ENCODE peak calls at places on chromosomes 1 and 21, in six cellular contexts. E is prostate gland, O is esophagus squamous epithelium, T is hepatocyte, L is brain microvascular endothelial cell, U is right atrium auricular region. H is an unnamed sample.
A peak's percentile ranks its signal among the peaks of the same experiment; 100 is the strongest.

GRCh38 chr1:72366473-72366872 is 84.1 kb upstream of the NEGR1 start:
- DNase-seq in E (peak; percentile 17), O (no peak), T (peak; percentile 10), U (no peak), L (peak; percentile 24), H (no peak)

GRCh38 chr1:67883069-67883468 is 49.8 kb upstream of the GNG12 start:
- DNase-seq in L (peak; percentile 88), U (no peak), O (no peak), T (no peak), E (no peak), H (no peak)

GRCh38 chr1:31745898-31746668 is 18.1 kb downstream of the ADGRB2 start:
- DNase-seq in E (no peak), O (no peak), T (no peak), U (no peak), L (no peak), H (no peak)

GRCh38 chr1:152479792-152480595 is 30.6 kb upstream of the LCE5A start:
- DNase-seq in E (no peak), T (no peak), U (no peak), L (no peak), O (no peak), H (no peak)

GRCh38 chr1:229204863-229205777 is 65.8 kb upstream of the RAB4A start:
- DNase-seq in U (no peak), E (no peak), L (no peak), T (peak; percentile 60), O (no peak), H (no peak)

GRCh38 chr1:150257624-150258274 is at the start of gene CA14:
- DNase-seq in L (no peak), O (no peak), E (no peak), T (no peak), U (no peak), H (no peak)

GRCh38 chr1:166391677-166392076 is 224.9 kb upstream of the FAM78B start:
- DNase-seq in L (no peak), O (no peak), E (no peak), T (no peak), U (no peak), H (no peak)

GRCh38 chr1:26387447-26387846 is 14.9 kb upstream of the ZNF683 start:
- DNase-seq in T (no peak), L (peak; percentile 37), O (no peak), E (no peak), U (no peak), H (no peak)

GRCh38 chr1:47951026-47951425 is 46.2 kb downstream of the TRABD2B start:
- DNase-seq in E (no peak), L (no peak), T (no peak), U (no peak), O (no peak), H (no peak)

GRCh38 chr1:203082571-203083462 is 3.0 kb downstream of the MYOG start:
- DNase-seq in O (no peak), E (no peak), U (no peak), T (no peak), L (no peak), H (no peak)

GRCh38 chr1:84582802-84583587 is 8.8 kb upstream of the CTBS start:
- DNase-seq in L (no peak), U (no peak), T (peak; percentile 72), O (no peak), E (no peak), H (no peak)

GRCh38 chr1:28594661-28595411 is 2.8 kb downstream of the RAB42 start:
- DNase-seq in E (no peak), O (no peak), L (no peak), T (no peak), U (no peak), H (no peak)

GRCh38 chr1:18926315-18927081 is 24.1 kb upstream of the ALDH4A1 start:
- DNase-seq in E (no peak), T (peak; percentile 74), U (peak; percentile 90), O (peak; percentile 43), L (peak; percentile 90), H (peak; percentile 74)

GRCh38 chr21:26881504-26882228 is 36.5 kb upstream of the ADAMTS1 start:
- DNase-seq in T (no peak), E (no peak), O (no peak), U (no peak), L (no peak), H (no peak)

GRCh38 chr1:23791434-23792047 is 596 bp downstream of the LYPLA2 start:
- DNase-seq in T (peak; percentile 49), E (no peak), U (no peak), O (no peak), L (no peak), H (no peak)

GRCh38 chr1:177945943-177946650 is 23.8 kb downstream of the SEC16B start:
- DNase-seq in O (no peak), T (peak; percentile 76), L (peak; percentile 60), E (peak; percentile 28), U (no peak), H (no peak)

GRCh38 chr1:41387667-41388091 is 26.4 kb downstream of the FOXO6 start:
- DNase-seq in U (peak; percentile 81), L (peak; percentile 14), T (peak; percentile 88), E (peak; percentile 92), O (no peak), H (no peak)

GRCh38 chr1:91997607-91998195 is 32.1 kb upstream of the EPHX4 start:
- DNase-seq in O (no peak), E (peak; percentile 8), U (no peak), T (peak; percentile 58), L (peak; percentile 50), H (no peak)

GRCh38 chr1:207308451-207309190 is 12.9 kb upstream of the CD55 start:
- DNase-seq in T (no peak), L (no peak), E (no peak), O (no peak), U (no peak), H (no peak)

GRCh38 chr1:33007190-33008050 is 29.3 kb downstream of the AK2 start:
- DNase-seq in T (peak; percentile 80), O (no peak), E (peak; percentile 33), L (peak; percentile 95), U (peak; percentile 81), H (peak; percentile 19)

GRCh38 chr1:212007178-212007577 is 28.2 kb downstream of the INTS7 start:
- DNase-seq in L (no peak), U (no peak), T (no peak), E (no peak), O (no peak), H (no peak)

GRCh38 chr1:154527192-154527591 is 25.0 kb upstream of the SHE start:
- DNase-seq in E (no peak), O (no peak), T (no peak), L (no peak), U (no peak), H (no peak)

GRCh38 chr1:92538413-92539061 is 51.8 kb upstream of the GFI1 start:
- DNase-seq in U (no peak), T (no peak), L (peak; percentile 9), E (no peak), O (no peak), H (no peak)

GRCh38 chr1:54981466-54981865 is 1.0 kb downstream of the TMEM61 start:
- DNase-seq in E (no peak), U (no peak), T (no peak), O (no peak), L (no peak), H (no peak)

GRCh38 chr1:54984126-54984842 is 3.9 kb downstream of the TMEM61 start:
- DNase-seq in T (no peak), U (no peak), L (no peak), E (no peak), O (no peak), H (no peak)

GRCh38 chr1:54980528-54981241 is at the start of gene TMEM61:
- DNase-seq in T (peak; percentile 50), E (no peak), U (no peak), O (no peak), L (no peak), H (no peak)

GRCh38 chr1:54980046-54980527 is 341 bp upstream of the TMEM61 start:
- DNase-seq in L (no peak), E (no peak), O (no peak), U (no peak), T (no peak), H (no peak)

DNA sequence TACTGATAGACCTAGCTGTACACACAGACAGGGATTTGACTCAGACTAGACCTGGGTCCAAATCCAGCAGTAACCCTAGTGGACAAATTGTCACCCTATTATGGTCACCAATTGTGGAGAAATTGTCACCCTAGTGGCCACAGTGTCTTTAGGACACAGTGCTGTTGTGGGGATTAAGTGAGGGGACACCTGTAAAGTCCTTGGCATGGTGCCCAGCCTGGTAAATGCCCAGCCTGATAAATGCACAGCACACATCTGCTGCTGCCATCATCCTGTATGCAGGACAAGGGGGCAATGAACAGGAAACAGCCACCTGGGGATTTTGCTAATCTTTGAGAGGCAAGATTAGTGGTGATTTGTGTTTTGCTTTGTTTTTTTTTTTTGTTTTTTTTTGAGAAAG is 2.3 kb downstream of the TMEM61 start:
- DNase-seq in O (no peak), E (no peak), T (no peak), U (no peak), L (no peak), H (no peak)
- TF ChIP-seq CTCF in O (no peak), E (no peak), T (no peak), U (peak; percentile 17), L (no peak), H (no peak)

DNA sequence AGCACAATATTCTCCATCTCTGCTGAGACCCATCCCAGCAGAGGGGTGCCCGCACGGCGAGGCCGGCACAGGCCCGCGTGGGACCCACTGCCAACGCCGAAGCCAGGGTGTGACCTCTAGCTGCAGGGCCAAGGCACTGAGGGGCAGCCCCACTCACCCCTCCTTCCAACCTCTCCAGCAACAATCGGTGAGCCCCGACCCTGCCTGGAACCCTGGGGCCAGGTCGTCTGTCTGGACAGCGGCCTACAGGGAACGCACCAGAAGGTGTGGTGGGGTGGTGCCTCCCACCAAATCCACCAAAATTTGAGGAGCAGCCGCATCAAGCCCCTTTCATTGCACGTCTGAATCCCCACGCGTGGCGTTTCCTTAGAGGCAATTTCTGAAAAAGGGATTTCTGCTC is 63.0 kb upstream of the ADARB1 start:
- DNase-seq in O (no peak), L (no peak), E (no peak), U (no peak), T (no peak), H (no peak)
- H3K27ac ChIP-seq in O (no peak overlapping the region), L (no peak overlapping the region), E (no peak overlapping the region), U (no peak overlapping the region), T (peak overlapping the region; percentile 95), H (no peak overlapping the region)

GRCh38 chr1:181161170-181161870 is 72.8 kb downstream of the IER5 start:
- DNase-seq in T (no peak), O (no peak), E (no peak), U (no peak), L (no peak), H (no peak)
- TF ChIP-seq CTCF in T (no peak), O (no peak), E (no peak), U (no peak), L (no peak), H (no peak)

GRCh38 chr1:93997756-93998155 is 88.5 kb upstream of the GCLM start:
- DNase-seq in U (peak; percentile 38), L (no peak), E (no peak), T (no peak), O (no peak), H (no peak)

GRCh38 chr1:94002046-94002787 is 93.0 kb upstream of the GCLM start:
- DNase-seq in L (no peak), U (peak; percentile 36), O (no peak), E (no peak), T (no peak), H (no peak)

GRCh38 chr1:94000531-94001282 is 91.5 kb upstream of the GCLM start:
- DNase-seq in L (no peak), U (peak; percentile 34), O (no peak), T (no peak), E (no peak), H (no peak)

GRCh38 chr1:94001397-94002045 is 92.3 kb upstream of the GCLM start:
- DNase-seq in U (peak; percentile 30), O (no peak), T (no peak), L (no peak), E (no peak), H (no peak)

GRCh38 chr1:93999806-94000205 is 90.6 kb upstream of the GCLM start:
- DNase-seq in E (no peak), T (no peak), U (peak; percentile 21), O (no peak), L (no peak), H (no peak)
- H3K27ac ChIP-seq in E (no peak overlapping the region), T (no peak overlapping the region), U (no peak overlapping the region), O (no peak overlapping the region), L (no peak overlapping the region), H (no peak overlapping the region)

H was measured in thoracic aorta.